ENCODE peak calls at places on chromosomes 7 and 10, in four cellular contexts. P is fibroblast of pulmonary artery, Y is HCT116, E is astrocyte of the cerebellum. Z is an unnamed sample.
A peak's percentile ranks its signal among the peaks of the same experiment; 100 is the strongest.

GRCh38 chr10:102549549-102549948 is 45.8 kb downstream of the SUFU start:
- DNase-seq in P (no peak), Y (no peak), E (no peak), Z (no peak)

GRCh38 chr7:99218406-99219184 is 10.7 kb upstream of the KPNA7 start:
- DNase-seq in E (no peak), P (no peak), Y (no peak), Z (no peak)

GRCh38 chr10:114402871-114403544 is 1.3 kb downstream of the AFAP1L2 start:
- DNase-seq in P (no peak), E (no peak), Y (no peak), Z (no peak)

GRCh38 chr10:49552277-49552676 is 13.4 kb upstream of the ERCC6 start:
- DNase-seq in E (no peak), Y (no peak), P (peak; percentile 93), Z (peak; percentile 40)

GRCh38 chr7:65953321-65953720 is 28.7 kb downstream of the GUSB start:
- DNase-seq in E (no peak), Y (no peak), P (no peak), Z (no peak)

GRCh38 chr10:127492607-127493250 is 56.4 kb upstream of the NPS start:
- DNase-seq in P (no peak), E (no peak), Y (peak; percentile 24), Z (no peak)

GRCh38 chr7:92179393-92179924 is 517 bp upstream of the LRRD1 start:
- DNase-seq in E (no peak), P (no peak), Y (no peak), Z (no peak)

GRCh38 chr7:18558503-18558902 is 63.0 kb downstream of the HDAC9 start:
- DNase-seq in P (no peak), Y (no peak), E (peak; percentile 36), Z (no peak)

GRCh38 chr10:117007080-117007479 is 2.1 kb upstream of the SHTN1 start:
- DNase-seq in P (peak; percentile 82), E (peak; percentile 38), Y (peak; percentile 81), Z (peak; percentile 27)

GRCh38 chr10:121910673-121911420 is 17.0 kb downstream of the ATE1 start:
- DNase-seq in P (peak; percentile 41), Y (no peak), E (no peak), Z (no peak)

GRCh38 chr7:38628630-38629385 is 2.4 kb downstream of the AMPH start:
- DNase-seq in Y (no peak), E (peak; percentile 39), P (peak; percentile 15), Z (no peak)

GRCh38 chr10:95428702-95429101 is 132.5 kb downstream of the SORBS1 start:
- DNase-seq in Y (no peak), E (no peak), P (no peak), Z (no peak)

GRCh38 chr10:3805227-3805790 is 20.3 kb upstream of the KLF6 start:
- DNase-seq in E (no peak), P (peak; percentile 93), Y (peak; percentile 56), Z (no peak)

GRCh38 chr10:62545667-62546066 is 171.5 kb downstream of the ZNF365 start:
- DNase-seq in Y (no peak), P (peak; percentile 90), E (no peak), Z (no peak)

GRCh38 chr10:63103971-63104409 is 29.1 kb upstream of the NRBF2 start:
- DNase-seq in Y (no peak), E (no peak), P (no peak), Z (no peak)

GRCh38 chr10:30431435-30431911 is 2.5 kb upstream of the MAP3K8 start:
- DNase-seq in P (no peak), Y (no peak), E (no peak), Z (no peak)

GRCh38 chr10:124648131-124648475 is 96.1 kb downstream of the FAM53B start:
- DNase-seq in E (no peak), P (no peak), Y (no peak), Z (no peak)

GRCh38 chr10:26727005-26727404 is 29.5 kb downstream of the PDSS1 start:
- DNase-seq in E (no peak), Y (no peak), P (no peak), Z (no peak)

GRCh38 chr10:133419211-133419950 is 5.0 kb downstream of the SPRN start:
- DNase-seq in E (no peak), P (no peak), Y (no peak), Z (no peak)

GRCh38 chr7:132419538-132419937 is 156.7 kb downstream of the PLXNA4 start:
- DNase-seq in P (peak; percentile 84), Y (no peak), E (peak; percentile 39), Z (no peak)

GRCh38 chr7:116139007-116139406 is 71.3 kb upstream of the TES start:
- DNase-seq in E (no peak), P (peak; percentile 18), Y (no peak), Z (no peak)

GRCh38 chr7:82044497-82045080 is 274.7 kb upstream of the HGF start:
- DNase-seq in Y (peak; percentile 23), P (peak; percentile 80), E (peak; percentile 52), Z (no peak)

GRCh38 chr7:47293884-47294568 is 287.9 kb downstream of the TNS3 start:
- DNase-seq in E (no peak), Y (no peak), P (peak; percentile 14), Z (no peak)

GRCh38 chr7:136956232-136956631 is 87.8 kb downstream of the CHRM2 start:
- DNase-seq in E (no peak), Y (no peak), P (peak; percentile 64), Z (peak; percentile 47)

GRCh38 chr7:43750016-43750887 is 8.2 kb upstream of the BLVRA start:
- DNase-seq in Y (no peak), P (peak; percentile 52), E (no peak), Z (no peak)

GRCh38 chr10:114058297-114058696 is 14.6 kb downstream of the ADRB1 start:
- DNase-seq in P (no peak), Y (no peak), E (no peak), Z (no peak)

GRCh38 chr7:44310221-44310848 is 15.1 kb downstream of the CAMK2B start:
- DNase-seq in E (no peak), Y (no peak), P (no peak), Z (no peak)

DNA sequence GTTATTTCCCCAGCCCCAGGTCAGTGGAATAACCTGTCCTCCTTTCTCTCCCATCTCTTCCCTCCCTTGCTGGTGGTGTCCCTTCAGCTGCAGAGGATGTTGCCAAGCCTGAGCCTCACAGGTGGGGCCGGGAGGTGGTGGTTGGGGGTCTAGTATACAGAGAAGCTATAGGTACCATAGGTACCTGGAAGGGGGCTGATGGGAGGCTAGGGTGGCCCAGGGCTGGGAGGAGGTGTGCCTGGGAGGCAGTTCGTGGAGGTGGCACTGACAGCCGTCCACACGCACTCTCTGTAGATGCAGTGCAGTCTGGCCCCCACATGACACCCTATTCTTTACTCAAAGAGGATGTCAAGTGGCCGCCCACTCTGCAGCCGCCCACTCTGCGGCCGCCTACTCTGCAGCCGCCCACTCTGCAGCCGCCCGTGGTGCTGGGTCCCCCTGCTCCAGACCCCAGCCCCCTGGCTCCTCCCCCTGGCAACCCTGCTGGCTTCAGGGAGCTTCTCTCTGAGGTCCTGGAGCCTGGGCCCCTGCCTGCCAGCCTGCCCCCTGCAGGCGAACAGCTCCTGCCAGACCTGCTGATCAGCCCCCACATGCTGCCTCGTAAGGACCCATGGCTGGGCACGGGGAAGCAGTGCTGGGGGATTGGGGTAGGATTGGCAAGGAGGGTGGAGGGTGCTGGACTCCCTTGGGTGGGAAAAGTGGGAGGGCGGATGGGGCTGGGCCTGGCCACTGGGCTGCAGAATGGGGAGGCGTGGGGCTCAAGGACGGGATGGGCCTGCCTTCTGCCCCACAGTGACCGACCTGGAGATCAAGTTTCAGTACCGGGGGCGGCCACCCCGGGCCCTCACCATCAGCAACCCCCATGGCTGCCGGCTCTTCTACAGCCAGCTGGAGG is 9.5 kb downstream of the IRF5 start:
- DNase-seq in Y (no peak), P (no peak), E (no peak), Z (no peak)
- TF ChIP-seq CTCF in Y (no peak), P (no peak), E (peak; percentile 6), Z (peak; percentile 23)

GRCh38 chr7:27098493-27099223 is 2.9 kb upstream of the HOXA1 start:
- DNase-seq in P (no peak), E (no peak), Y (no peak), Z (no peak)

GRCh38 chr7:27095897-27096755 is at the start of gene HOXA1:
- DNase-seq in P (peak; percentile 72), E (peak; percentile 79), Y (peak; percentile 80), Z (no peak)

GRCh38 chr7:27099224-27099838 is 3.2 kb downstream of the HOXA2 start:
- DNase-seq in P (no peak), E (no peak), Y (no peak), Z (no peak)

GRCh38 chr7:27096756-27097514 is 1.1 kb upstream of the HOXA1 start:
- DNase-seq in P (no peak), E (no peak), Y (no peak), Z (no peak)

DNA sequence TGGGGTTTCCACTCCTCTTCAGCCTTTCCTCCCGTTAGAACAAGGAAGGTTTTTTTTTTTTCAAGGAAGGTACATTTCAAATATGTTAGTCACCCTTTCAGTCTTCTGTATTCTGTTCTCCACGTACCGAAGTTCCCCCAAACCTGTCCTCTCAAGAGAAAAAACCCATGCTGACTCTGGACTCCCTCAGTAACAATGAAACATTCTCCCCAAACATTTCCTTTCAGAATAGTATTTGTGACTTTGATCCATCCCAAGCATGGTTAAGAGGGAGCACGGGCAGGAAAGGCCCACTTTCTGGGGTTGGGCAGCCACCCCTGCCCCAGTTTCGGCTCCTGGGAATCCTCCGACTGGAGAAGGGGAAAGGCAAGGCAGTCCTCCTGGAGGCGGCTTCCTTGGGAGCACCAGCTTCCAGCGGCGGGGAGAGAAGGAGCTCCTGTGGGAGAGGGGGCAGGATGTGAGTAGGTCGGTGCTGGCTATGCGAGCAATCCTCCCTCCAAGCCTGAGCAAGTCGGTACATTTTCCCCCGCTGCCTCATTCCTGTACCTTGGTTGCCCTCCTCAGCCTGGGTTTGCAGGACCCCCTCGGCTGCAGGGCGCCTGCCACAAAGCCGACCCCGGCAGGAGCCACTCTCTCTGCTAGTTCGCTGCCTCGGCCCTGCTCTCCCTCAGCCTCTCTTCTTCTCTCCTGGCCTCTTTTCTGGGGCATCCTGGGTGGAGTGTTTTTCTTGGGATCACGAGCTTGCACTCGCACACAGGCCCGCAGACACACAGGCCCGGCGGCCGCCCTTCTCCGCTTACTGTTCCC is 2.1 kb upstream of the HOXA1 start:
- DNase-seq in P (no peak), Y (no peak), E (no peak), Z (no peak)
- H3K4me3 ChIP-seq in P (peak overlapping the region; percentile 55), Y (peak overlapping the region; percentile 86), E (peak overlapping the region; percentile 91), Z (no peak overlapping the region)

DNA sequence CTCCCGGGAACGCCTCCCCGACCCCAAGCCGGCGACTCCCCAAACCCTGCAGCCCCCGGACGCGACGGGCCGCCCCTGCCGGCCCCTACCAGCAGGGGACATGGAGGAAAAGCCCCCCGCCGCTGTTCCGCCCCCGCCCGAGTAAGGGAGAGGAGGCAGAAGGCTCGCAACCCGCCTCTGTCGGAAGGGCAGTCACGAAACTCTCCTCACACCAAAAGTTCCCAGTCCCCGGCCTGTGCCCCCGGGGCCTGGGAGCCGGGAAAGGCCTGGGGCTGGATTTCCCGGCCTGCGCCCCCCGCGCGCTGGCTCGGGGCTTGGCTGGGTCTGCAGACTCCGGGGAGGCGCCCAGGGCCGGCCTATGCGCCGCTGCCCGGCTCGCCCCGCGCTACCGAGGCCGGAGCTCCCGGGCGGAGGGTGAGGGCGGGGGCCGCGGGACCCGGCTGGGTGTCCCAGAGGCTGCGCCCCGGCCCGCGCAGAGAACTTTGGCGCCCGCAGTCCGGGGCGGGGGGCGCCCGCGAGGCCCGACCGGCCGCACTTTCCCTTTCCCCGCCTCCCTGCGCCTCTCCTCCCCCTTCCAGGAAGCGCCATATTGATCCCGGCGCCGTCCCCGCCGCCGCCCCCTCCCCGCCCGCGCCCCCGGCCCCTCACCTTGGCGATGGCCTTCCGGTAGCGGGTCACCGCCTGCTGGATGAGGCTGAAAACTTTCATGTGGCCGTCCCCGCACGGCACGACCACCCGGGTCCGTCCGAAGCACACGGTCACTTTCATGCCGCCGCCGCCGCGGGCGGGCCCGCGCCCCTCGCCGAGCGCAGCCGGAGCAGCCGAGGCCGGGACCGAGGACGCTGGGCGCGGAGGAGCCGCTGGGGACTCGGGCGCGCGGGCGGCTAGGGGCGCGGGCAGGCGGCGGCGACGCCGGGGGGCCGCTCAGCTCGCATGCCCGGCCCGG is 595 bp downstream of the PARD3 start:
- DNase-seq in P (no peak), Y (no peak), E (no peak), Z (no peak)
- TF ChIP-seq CTCF in P (no peak), Y (no peak), E (no peak), Z (no peak)

GRCh38 chr7:128832880-128833147 is 2.6 kb downstream of the FLNC start:
- DNase-seq in E (no peak), Y (no peak), P (no peak), Z (no peak)
- H3K4me3 ChIP-seq in E (peak overlapping the region; percentile 87), Y (no peak overlapping the region), P (peak overlapping the region; percentile 74), Z (peak overlapping the region; percentile 84)